ENCODE peak calls at places on chromosome 17, in five cellular contexts. S is heart right ventricle; Q is CD8-positive, alpha-beta T cell; A is cardiac muscle cell; W is left lung. U is an unnamed sample.

GRCh38 chr17:42337442-42337841 is 49.1 kb downstream of the STAT5A start:
- DNase-seq in Q (peak), W (no peak), A (no peak), S (no peak), U (no peak)

GRCh38 chr17:63140255-63140654 is 174.2 kb downstream of the TANC2 start:
- DNase-seq in Q (no peak), S (no peak), A (no peak), W (no peak), U (no peak)

GRCh38 chr17:80811181-80812105 is 180.2 kb upstream of the CHMP6 start:
- DNase-seq in Q (no peak), A (no peak), S (no peak), W (no peak), U (no peak)

GRCh38 chr17:6473128-6473767 is 29.0 kb downstream of the PIMREG start:
- DNase-seq in A (peak), Q (peak), S (peak), W (peak), U (peak)

GRCh38 chr17:43018932-43019331 is 3.3 kb downstream of the VAT1 start:
- DNase-seq in W (no peak), S (no peak), Q (no peak), A (no peak), U (no peak)

GRCh38 chr17:152860-153420 is 15.6 kb downstream of the SCGB1C2 start:
- DNase-seq in S (no peak), W (peak), A (no peak), Q (no peak), U (peak)

GRCh38 chr17:59073972-59074371 is 32.7 kb downstream of the TRIM37 start:
- DNase-seq in Q (no peak), A (no peak), W (no peak), S (no peak), U (no peak)

GRCh38 chr17:64732336-64733006 is 70.4 kb upstream of the SMURF2 start:
- DNase-seq in W (no peak), S (peak), A (no peak), Q (no peak), U (peak)

GRCh38 chr17:41141361-41141760 is 1.0 kb upstream of the KRTAP4-6 start:
- DNase-seq in S (no peak), W (no peak), Q (no peak), A (no peak), U (no peak)
- H3K27ac ChIP-seq in S (no peak), W (no peak), Q (no peak), A (no peak), U (no peak)

GRCh38 chr17:49521521-49522185 is 26.6 kb downstream of the NGFR start:
- DNase-seq in A (no peak), W (no peak), S (no peak), Q (no peak), U (no peak)

GRCh38 chr17:49525831-49526741 is 31.0 kb downstream of the NGFR start:
- DNase-seq in W (no peak), Q (no peak), A (no peak), S (peak), U (peak)

GRCh38 chr17:49523196-49523595 is 28.1 kb downstream of the NGFR start:
- DNase-seq in Q (no peak), A (no peak), W (no peak), S (no peak), U (no peak)

GRCh38 chr17:49522329-49522890 is 27.3 kb downstream of the NGFR start:
- DNase-seq in A (no peak), S (no peak), W (no peak), Q (no peak), U (no peak)

GRCh38 chr17:49523706-49524472 is 28.8 kb downstream of the NGFR start:
- DNase-seq in A (no peak), S (no peak), Q (no peak), W (no peak), U (no peak)
- H3K27ac ChIP-seq in A (no peak), S (no peak), Q (no peak), W (no peak), U (no peak)

GRCh38 chr17:68290955-68291835 is at the start of the genes ARSG and SLC16A6:
- DNase-seq in A (peak), W (peak), Q (peak), S (peak), U (peak)
- H3K27ac ChIP-seq in A (no peak), W (peak), Q (peak), S (peak), U (peak)

GRCh38 chr17:4583796-4584124 is 569 bp upstream of the SMTNL2 start:
- DNase-seq in S (no peak), Q (no peak), A (peak), W (no peak), U (no peak)
- H3K27ac ChIP-seq in S (peak), Q (no peak), A (peak), W (no peak), U (peak)

GRCh38 chr17:10126554-10127493 is 71.6 kb downstream of the GAS7 start:
- DNase-seq in A (no peak), Q (no peak), S (no peak), W (no peak), U (no peak)

GRCh38 chr17:10121971-10122707 is 76.3 kb downstream of the GAS7 start:
- DNase-seq in W (no peak), S (peak), Q (no peak), A (no peak), U (peak)

GRCh38 chr17:10123093-10123492 is 75.3 kb downstream of the GAS7 start:
- DNase-seq in S (no peak), Q (no peak), W (no peak), A (no peak), U (no peak)

GRCh38 chr17:10127819-10128375 is 70.5 kb downstream of the GAS7 start:
- DNase-seq in Q (no peak), W (peak), A (no peak), S (peak), U (peak)

GRCh38 chr17:10125761-10126553 is 72.4 kb downstream of the GAS7 start:
- DNase-seq in Q (no peak), S (no peak), A (no peak), W (no peak), U (no peak)
- H3K27ac ChIP-seq in Q (no peak), S (peak), A (no peak), W (no peak), U (peak)

DNA sequence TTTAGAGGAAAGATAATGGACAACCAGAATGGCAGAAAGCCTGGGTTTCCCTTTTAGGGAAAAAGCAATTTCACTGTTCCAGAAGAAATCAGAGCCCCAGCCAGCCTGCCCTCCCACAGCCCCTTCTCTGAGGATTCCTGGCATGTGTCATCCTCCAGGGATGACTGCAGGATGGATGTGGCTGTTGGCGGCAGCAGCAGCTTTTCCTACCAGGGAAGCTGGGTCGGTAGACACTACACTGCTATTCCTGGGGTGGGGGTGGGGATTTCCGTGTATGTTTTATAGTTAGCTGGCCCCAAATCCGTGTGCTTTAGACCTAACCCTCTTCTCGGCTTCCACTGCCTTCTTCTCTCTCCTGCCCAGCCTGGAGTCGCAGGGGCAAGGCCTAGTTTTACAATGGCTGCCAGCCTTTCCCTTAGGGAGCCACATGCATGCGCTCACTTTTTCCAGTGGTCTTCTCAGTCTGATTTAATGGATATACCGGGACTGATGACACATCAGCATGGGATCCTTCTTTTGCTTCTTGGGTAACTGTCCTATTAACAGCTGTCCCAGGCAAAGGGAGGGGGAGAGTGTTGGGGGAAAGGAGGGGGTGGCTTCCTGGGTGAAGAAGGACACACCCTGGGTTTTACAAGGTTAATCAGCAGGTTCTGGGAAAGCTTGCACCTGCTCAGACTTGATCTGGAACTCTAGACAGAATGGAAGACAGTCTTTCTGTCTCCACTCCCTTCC is 2.7 kb upstream of the NFE2L1 start:
- DNase-seq in A (no peak), S (no peak), Q (no peak), W (no peak), U (no peak)
- H3K27ac ChIP-seq in A (peak), S (peak), Q (no peak), W (no peak), U (no peak)

GRCh38 chr17:14033166-14033565 is 36.1 kb upstream of the COX10 start:
- DNase-seq in A (no peak), S (no peak), Q (no peak), W (no peak), U (no peak)
- H3K27ac ChIP-seq in A (no peak), S (no peak), Q (no peak), W (no peak), U (no peak)

U was measured in left ventricle myocardium inferior.